ENCODE peak calls at places on chromosome 15, in five cellular contexts. E, I, U, V and C are unnamed samples.

GRCh38 chr15:52673312-52673711 is 5.9 kb downstream of the ATOSA start:
- DNase-seq in V (no peak), E (no peak), I (no peak), U (no peak), C (no peak)

GRCh38 chr15:60683156-60683555 is 204.2 kb upstream of the ICE2 start:
- DNase-seq in V (no peak), U (no peak), I (no peak), E (no peak), C (no peak)

GRCh38 chr15:36598529-36599177 is 19.2 kb downstream of the CDIN1 start:
- DNase-seq in E (no peak), I (no peak), V (no peak), U (no peak), C (no peak)

GRCh38 chr15:64502537-64502936 is 42.2 kb downstream of the ZNF609 start:
- DNase-seq in U (no peak), I (no peak), V (no peak), E (no peak), C (no peak)

GRCh38 chr15:56356616-56357015 is 8.6 kb upstream of the TEX9 start:
- DNase-seq in U (no peak), E (no peak), V (no peak), I (no peak), C (no peak)

GRCh38 chr15:41291065-41291631 is 41.2 kb downstream of the OIP5 start:
- DNase-seq in V (no peak), I (no peak), E (no peak), U (no peak), C (no peak)

GRCh38 chr15:71291723-71292122 is 176.5 kb downstream of the THSD4 start:
- DNase-seq in V (no peak), E (no peak), I (no peak), U (peak), C (no peak)

GRCh38 chr15:55133972-55134371 is 62.8 kb downstream of the RSL24D1 start:
- DNase-seq in V (no peak), U (no peak), I (no peak), E (no peak), C (no peak)